ENCODE peak calls at places on chromosomes 13 and 19, in six cellular contexts. One of them, this sample, is unnamed. For H3K27me3, the result is how much of the 10 kb centered on the place peaks cover.

GRCh38 chr19:13796301-13797057 is 1.2 kb downstream of the ZSWIM4 start:
- DNase-seq in HepG2: peak
- DNase-seq in GM12878: no peak
- DNase-seq in SK-N-SH: peak
- DNase-seq in Panc1: no peak
- DNase-seq in K562: no peak
- DNase-seq in this sample: no peak

GRCh38 chr13:99617474-99618255 is 116.4 kb downstream of the TM9SF2 start:
- DNase-seq in GM12878: no peak
- DNase-seq in Panc1: peak
- DNase-seq in SK-N-SH: peak
- DNase-seq in K562: peak
- DNase-seq in HepG2: peak
- DNase-seq in this sample: no peak

GRCh38 chr13:50149143-50149703 is 134.0 kb downstream of the KCNRG start:
- DNase-seq in SK-N-SH: no peak
- DNase-seq in HepG2: no peak
- DNase-seq in Panc1: no peak
- DNase-seq in K562: no peak
- DNase-seq in GM12878: no peak
- DNase-seq in this sample: no peak

GRCh38 chr13:21137696-21138095 is 38.7 kb downstream of the SKA3 start:
- DNase-seq in GM12878: no peak
- DNase-seq in K562: no peak
- DNase-seq in SK-N-SH: no peak
- DNase-seq in Panc1: no peak
- DNase-seq in HepG2: peak
- DNase-seq in this sample: no peak

GRCh38 chr19:678791-679388 is 2.7 kb downstream of the FSTL3 start:
- DNase-seq in HepG2: no peak
- DNase-seq in K562: no peak
- DNase-seq in Panc1: no peak
- DNase-seq in SK-N-SH: no peak
- DNase-seq in GM12878: no peak
- DNase-seq in this sample: no peak

GRCh38 chr13:82323101-82323500 is 1559.2 kb downstream of the SLITRK1 start:
- DNase-seq in GM12878: no peak
- DNase-seq in K562: no peak
- DNase-seq in SK-N-SH: no peak
- DNase-seq in HepG2: no peak
- DNase-seq in Panc1: no peak
- DNase-seq in this sample: no peak

GRCh38 chr13:87820221-87820620 is 149.1 kb downstream of the SLITRK5 start:
- DNase-seq in K562: no peak
- DNase-seq in GM12878: no peak
- DNase-seq in HepG2: no peak
- DNase-seq in Panc1: no peak
- DNase-seq in SK-N-SH: no peak
- DNase-seq in this sample: no peak

GRCh38 chr13:51814071-51814470 is 10.1 kb upstream of the DHRS12 start:
- DNase-seq in GM12878: no peak
- DNase-seq in HepG2: no peak
- DNase-seq in Panc1: no peak
- DNase-seq in SK-N-SH: no peak
- DNase-seq in K562: no peak
- DNase-seq in this sample: no peak

GRCh38 chr13:98098511-98098910 is 44.4 kb upstream of the FARP1 start:
- DNase-seq in Panc1: no peak
- DNase-seq in HepG2: no peak
- DNase-seq in K562: no peak
- DNase-seq in GM12878: no peak
- DNase-seq in SK-N-SH: no peak
- DNase-seq in this sample: no peak

GRCh38 chr13:34246511-34246910 is 428.6 kb downstream of the RFC3 start:
- DNase-seq in K562: no peak
- DNase-seq in Panc1: peak
- DNase-seq in GM12878: no peak
- DNase-seq in SK-N-SH: no peak
- DNase-seq in HepG2: no peak
- DNase-seq in this sample: no peak

GRCh38 chr13:114118763-114119123 is 13.7 kb downstream of the RASA3 start:
- DNase-seq in HepG2: no peak
- DNase-seq in Panc1: no peak
- DNase-seq in SK-N-SH: peak
- DNase-seq in GM12878: no peak
- DNase-seq in K562: no peak
- DNase-seq in this sample: no peak

GRCh38 chr19:55014714-55015113 is 23.4 kb downstream of the GP6 start:
- DNase-seq in K562: no peak
- DNase-seq in HepG2: no peak
- DNase-seq in SK-N-SH: peak
- DNase-seq in GM12878: no peak
- DNase-seq in Panc1: no peak
- DNase-seq in this sample: no peak

GRCh38 chr13:73492811-73493210 is 434.0 kb downstream of the KLF5 start:
- DNase-seq in K562: no peak
- DNase-seq in SK-N-SH: no peak
- DNase-seq in Panc1: no peak
- DNase-seq in GM12878: no peak
- DNase-seq in HepG2: no peak
- DNase-seq in this sample: no peak

GRCh38 chr19:42857544-42857867 is 22.0 kb downstream of the PSG1 start:
- DNase-seq in K562: no peak
- DNase-seq in GM12878: no peak
- DNase-seq in HepG2: no peak
- DNase-seq in Panc1: no peak
- DNase-seq in SK-N-SH: no peak
- DNase-seq in this sample: no peak

GRCh38 chr19:27740396-27740795 is 1472.6 kb downstream of the UQCRFS1 start:
- DNase-seq in K562: no peak
- DNase-seq in GM12878: no peak
- DNase-seq in SK-N-SH: no peak
- DNase-seq in HepG2: no peak
- DNase-seq in Panc1: no peak
- DNase-seq in this sample: no peak

GRCh38 chr13:87941244-87941643 is 270.1 kb downstream of the SLITRK5 start:
- DNase-seq in Panc1: no peak
- DNase-seq in K562: no peak
- DNase-seq in GM12878: no peak
- DNase-seq in SK-N-SH: no peak
- DNase-seq in HepG2: no peak
- DNase-seq in this sample: no peak

GRCh38 chr13:42396501-42396900 is 124.5 kb downstream of the AKAP11 start:
- DNase-seq in Panc1: no peak
- DNase-seq in K562: no peak
- DNase-seq in GM12878: no peak
- DNase-seq in SK-N-SH: no peak
- DNase-seq in HepG2: no peak
- DNase-seq in this sample: no peak

GRCh38 chr13:28451482-28452217 is 43.3 kb downstream of the FLT1 start:
- DNase-seq in Panc1: no peak
- DNase-seq in K562: peak
- DNase-seq in SK-N-SH: no peak
- DNase-seq in HepG2: no peak
- DNase-seq in GM12878: no peak
- DNase-seq in this sample: no peak

GRCh38 chr19:4474504-4475136 is 2.5 kb downstream of the HDGFL2 start:
- DNase-seq in K562: peak
- DNase-seq in SK-N-SH: peak
- DNase-seq in HepG2: no peak
- DNase-seq in GM12878: no peak
- DNase-seq in Panc1: no peak
- DNase-seq in this sample: no peak

DNA sequence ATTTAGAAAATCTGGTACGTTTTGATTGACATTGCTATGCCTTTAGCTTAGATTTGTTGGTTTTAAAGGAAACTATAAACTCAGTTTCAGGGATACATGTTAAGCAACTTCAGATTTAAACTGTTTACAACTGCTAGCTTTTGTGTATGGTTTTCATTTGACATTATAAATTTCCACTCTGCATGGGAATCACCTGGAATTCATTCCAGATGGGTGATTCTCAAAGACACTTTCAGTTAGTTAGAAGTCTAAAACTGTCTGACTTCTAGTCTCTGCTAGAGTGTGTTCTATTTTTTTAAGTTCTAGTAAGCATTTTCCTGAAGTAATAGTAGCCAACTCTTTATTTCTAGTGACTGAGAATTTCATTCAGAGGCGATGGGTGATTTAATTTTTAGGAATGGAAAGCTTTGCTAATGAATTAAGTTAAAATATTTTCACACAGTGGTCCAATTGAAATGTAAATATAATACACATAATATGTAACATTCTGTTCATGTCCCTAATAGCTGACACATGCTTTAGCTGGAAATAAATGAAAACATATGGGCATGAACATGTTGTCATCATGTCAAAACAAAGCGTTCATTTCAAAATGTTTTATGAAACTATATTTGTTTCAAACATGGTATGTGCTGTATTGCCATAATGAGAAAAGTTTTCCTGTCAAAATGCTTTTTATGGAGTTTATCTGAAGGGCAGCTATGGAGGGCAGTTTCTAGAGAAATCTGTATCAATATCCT is 58.3 kb upstream of the CSNK1A1L start:
- DNase-seq in GM12878: no peak
- DNase-seq in HepG2: no peak
- DNase-seq in K562: no peak
- DNase-seq in Panc1: no peak
- DNase-seq in SK-N-SH: no peak
- DNase-seq in this sample: no peak
- TF ChIP-seq REST in GM12878: no peak
- TF ChIP-seq REST in HepG2: no peak
- TF ChIP-seq REST in K562: no peak
- TF ChIP-seq REST in Panc1: no peak
- TF ChIP-seq REST in SK-N-SH: no peak
- TF ChIP-seq REST in this sample: no peak

DNA sequence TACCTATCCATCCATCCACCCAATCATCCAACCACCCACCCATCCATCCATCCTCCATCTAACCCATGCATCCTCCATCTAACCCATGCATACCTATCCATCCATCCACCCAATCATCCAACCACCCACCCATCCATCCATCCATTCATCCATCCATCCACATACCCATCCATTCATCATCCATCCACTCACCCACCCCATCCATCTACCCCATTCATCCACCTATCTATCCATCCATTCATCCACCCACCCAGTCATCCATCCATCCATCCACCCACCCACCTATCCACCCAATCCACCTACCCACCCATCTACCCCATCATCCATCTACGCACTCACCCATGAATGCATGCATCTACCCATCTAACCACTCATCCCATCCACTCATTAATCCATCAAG is 6.6 kb downstream of the MICOS13 start:
- DNase-seq in K562: no peak
- DNase-seq in GM12878: no peak
- DNase-seq in Panc1: no peak
- DNase-seq in HepG2: no peak
- DNase-seq in SK-N-SH: no peak
- DNase-seq in this sample: no peak
- H3K27ac ChIP-seq in K562: no peak
- H3K27ac ChIP-seq in GM12878: no peak
- H3K27ac ChIP-seq in Panc1: no peak
- H3K27ac ChIP-seq in HepG2: no peak
- H3K27ac ChIP-seq in SK-N-SH: no peak
- H3K27ac ChIP-seq in this sample: no peak

DNA sequence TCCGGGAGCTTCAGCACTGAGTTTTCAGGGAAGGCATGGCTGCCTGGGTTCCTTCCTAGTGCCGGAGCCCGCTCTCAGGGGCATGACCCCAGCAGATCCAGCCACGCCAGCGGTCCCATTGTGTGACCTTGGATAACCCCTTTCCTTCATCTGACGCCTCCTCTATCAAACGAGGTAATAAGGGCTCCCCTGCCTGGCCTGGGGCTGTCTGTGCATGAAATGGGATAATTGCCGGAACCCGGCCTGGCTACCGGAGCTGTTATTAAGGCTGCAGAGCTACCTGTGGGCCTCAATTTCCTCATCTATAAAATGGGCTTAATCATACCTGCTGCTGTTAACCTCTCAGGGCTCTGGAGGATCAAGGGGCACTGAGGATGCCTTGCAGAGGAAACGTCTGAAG is 18.3 kb upstream of the NFIC start:
- DNase-seq in SK-N-SH: no peak
- DNase-seq in HepG2: no peak
- DNase-seq in Panc1: no peak
- DNase-seq in GM12878: no peak
- DNase-seq in K562: peak
- DNase-seq in this sample: no peak
- H3K27me3 ChIP-seq in SK-N-SH: under half
- H3K27me3 ChIP-seq in HepG2: under half
- H3K27me3 ChIP-seq in Panc1: under half
- H3K27me3 ChIP-seq in GM12878: under half
- H3K27me3 ChIP-seq in K562: under half
- H3K27me3 ChIP-seq in this sample: under half

DNA sequence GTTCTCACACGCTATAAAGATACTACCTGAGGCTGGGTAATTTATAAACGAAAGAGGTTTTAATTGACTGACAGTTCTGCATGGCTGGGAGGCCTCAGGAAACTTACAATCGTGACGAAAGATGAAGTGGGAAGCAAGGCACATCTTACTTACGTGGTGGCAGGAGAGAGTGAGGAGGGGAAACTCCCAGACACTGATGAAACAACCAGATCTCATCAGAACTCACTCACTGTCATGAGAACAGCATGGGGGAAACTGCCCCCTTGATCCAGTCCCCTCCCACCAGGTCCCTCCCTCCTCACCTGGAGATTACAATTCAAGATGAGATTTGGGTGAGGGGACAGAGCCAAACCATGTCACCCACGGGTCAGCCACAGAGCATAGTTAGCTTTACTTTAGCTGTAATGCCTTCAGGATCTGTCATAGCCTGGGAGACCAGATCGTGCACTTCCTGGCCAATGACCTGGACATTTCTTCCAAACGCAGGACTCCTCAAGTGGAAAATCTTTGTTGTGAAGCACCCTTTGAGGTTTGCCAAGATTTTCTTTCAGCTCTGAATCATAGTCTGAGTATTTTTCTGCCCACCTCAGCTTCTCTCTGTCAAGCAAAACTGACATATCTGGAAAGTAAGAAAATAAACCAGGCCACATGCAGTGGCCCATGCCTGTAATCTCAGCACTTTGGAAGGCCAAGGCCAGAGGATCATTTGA is 25.2 kb upstream of the HIF3A start:
- DNase-seq in GM12878: no peak
- DNase-seq in K562: no peak
- DNase-seq in Panc1: no peak
- DNase-seq in HepG2: no peak
- DNase-seq in SK-N-SH: no peak
- DNase-seq in this sample: no peak
- TF ChIP-seq REST in GM12878: no peak
- TF ChIP-seq REST in K562: no peak
- TF ChIP-seq REST in Panc1: no peak
- TF ChIP-seq REST in HepG2: no peak
- TF ChIP-seq REST in SK-N-SH: no peak
- TF ChIP-seq REST in this sample: no peak

DNA sequence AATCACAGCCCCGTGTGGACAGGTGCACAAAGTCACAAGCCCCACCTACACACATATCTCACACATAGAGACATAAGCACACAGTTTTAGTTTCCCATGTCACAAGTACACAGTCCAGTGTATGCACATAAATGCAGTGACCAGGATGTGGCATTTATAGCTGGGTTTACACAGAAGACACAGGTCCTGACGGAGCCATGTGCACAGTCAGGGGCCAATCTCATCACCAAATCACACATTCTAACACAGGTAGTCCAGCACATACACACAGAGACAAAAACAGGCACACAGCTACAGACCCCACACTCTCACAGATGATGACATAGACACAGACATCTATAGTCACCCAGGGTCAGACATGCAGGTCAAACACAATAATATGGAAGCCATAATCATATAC is 2.2 kb downstream of the NUMBL start:
- DNase-seq in K562: no peak
- DNase-seq in SK-N-SH: no peak
- DNase-seq in GM12878: no peak
- DNase-seq in Panc1: no peak
- DNase-seq in HepG2: no peak
- DNase-seq in this sample: no peak
- H3K27ac ChIP-seq in K562: peak
- H3K27ac ChIP-seq in SK-N-SH: no peak
- H3K27ac ChIP-seq in GM12878: no peak
- H3K27ac ChIP-seq in Panc1: no peak
- H3K27ac ChIP-seq in HepG2: no peak
- H3K27ac ChIP-seq in this sample: no peak